ENCODE peak calls at places on chromosome 14, in ten cellular contexts. K is mucosa of descending colon; Y is lung; W is cardiac muscle cell; F is Peyer's patch; U is fibroblast of villous mesenchyme; I is cardiac fibroblast; G is uterus; A is vagina; V is CD4-positive, alpha-beta T cell. Z is an unnamed sample.

GRCh38 chr14:95575820-95576473 is 41.1 kb downstream of the GLRX5 start:
- DNase-seq in G (no peak), V (no peak), A (no peak), I (no peak), K (no peak), W (no peak), U (no peak), Y (no peak), F (no peak), Z (no peak)

GRCh38 chr14:20487402-20487742 is 18.0 kb upstream of the RNASE10 start:
- DNase-seq in I (no peak), W (no peak), Y (no peak), U (no peak), K (no peak), G (no peak), V (no peak), A (no peak), F (no peak), Z (no peak)

GRCh38 chr14:73995977-73996378 is 23.1 kb downstream of the ENTPD5 start:
- DNase-seq in A (no peak), K (peak; percentile 81), F (peak; percentile 70), U (no peak), I (no peak), G (no peak), V (no peak), W (no peak), Y (no peak), Z (no peak)

GRCh38 chr14:75141967-75142366 is 15.1 kb upstream of the NEK9 start:
- DNase-seq in K (no peak), A (no peak), Y (no peak), V (peak; percentile 17), I (peak; percentile 63), F (no peak), W (peak; percentile 70), G (no peak), U (peak; percentile 65), Z (no peak)

GRCh38 chr14:79318371-79318770 is 892.9 kb downstream of the DIO2 start:
- DNase-seq in F (no peak), Y (no peak), V (no peak), U (no peak), W (peak; percentile 15), A (no peak), I (peak; percentile 34), G (no peak), K (no peak), Z (no peak)

GRCh38 chr14:71538288-71538687 is 393.9 kb upstream of the RGS6 start:
- DNase-seq in K (no peak), A (no peak), V (no peak), F (no peak), Y (no peak), W (no peak), G (no peak), I (no peak), U (no peak), Z (no peak)

GRCh38 chr14:83300454-83301064 is 1766.9 kb upstream of the SEL1L start:
- DNase-seq in A (no peak), G (no peak), F (no peak), W (peak; percentile 56), U (peak; percentile 26), V (no peak), I (peak; percentile 47), K (no peak), Y (no peak), Z (no peak)

GRCh38 chr14:76267322-76268012 is 108.5 kb upstream of the ESRRB start:
- DNase-seq in I (peak; percentile 48), U (peak; percentile 37), W (peak; percentile 78), F (peak; percentile 60), Y (peak; percentile 67), K (peak; percentile 72), A (no peak), G (peak; percentile 73), V (no peak), Z (peak; percentile 47)

GRCh38 chr14:104604461-104605449 is at the start of gene TMEM179:
- DNase-seq in W (peak; percentile 32), F (no peak), A (no peak), U (peak; percentile 14), K (peak; percentile 16), I (peak; percentile 10), V (no peak), Y (no peak), G (no peak), Z (no peak)

GRCh38 chr14:104614126-104614812 is 9.7 kb upstream of the TMEM179 start:
- DNase-seq in U (no peak), A (no peak), Y (no peak), K (no peak), G (no peak), F (no peak), V (no peak), I (no peak), W (no peak), Z (no peak)

GRCh38 chr14:104610749-104611310 is 6.3 kb upstream of the TMEM179 start:
- DNase-seq in I (no peak), U (no peak), Y (no peak), W (no peak), G (no peak), V (no peak), A (no peak), F (no peak), K (no peak), Z (no peak)

GRCh38 chr14:104603623-104604401 is 760 bp downstream of the TMEM179 start:
- DNase-seq in I (no peak), F (no peak), G (no peak), Y (no peak), U (no peak), V (no peak), W (no peak), K (no peak), A (no peak), Z (peak; percentile 64)

GRCh38 chr14:104609666-104610065 is 5.1 kb upstream of the TMEM179 start:
- DNase-seq in A (no peak), W (no peak), Y (no peak), I (no peak), F (no peak), U (no peak), G (no peak), V (no peak), K (no peak), Z (no peak)
- TF ChIP-seq CTCF in A (no peak), W (no peak), Y (no peak), I (no peak), F (no peak), U (no peak), G (no peak), V (no peak), K (no peak), Z (no peak)

GRCh38 chr14:35121887-35122695 is at the start of the genes PPP2R3C and PRORP:
- DNase-seq in W (peak; percentile 98), F (peak; percentile 93), G (peak; percentile 84), A (peak; percentile 98), V (peak; percentile 87), U (peak; percentile 97), Y (peak; percentile 95), I (peak; percentile 97), K (peak; percentile 93), Z (peak; percentile 81)

GRCh38 chr14:35122696-35123387 is 490 bp downstream of the PRORP start:
- DNase-seq in F (no peak), G (no peak), Y (no peak), K (peak; percentile 66), V (no peak), U (peak; percentile 78), A (no peak), W (peak; percentile 52), I (peak; percentile 66), Z (no peak)

GRCh38 chr14:35124127-35124526 is 1.8 kb downstream of the PRORP start:
- DNase-seq in F (no peak), W (no peak), G (no peak), A (no peak), V (no peak), I (no peak), K (no peak), Y (no peak), U (no peak), Z (no peak)

GRCh38 chr14:35123388-35123703 is 994 bp downstream of the PRORP start:
- DNase-seq in K (no peak), I (no peak), V (no peak), Y (no peak), A (no peak), W (no peak), F (no peak), U (no peak), G (no peak), Z (no peak)

DNA sequence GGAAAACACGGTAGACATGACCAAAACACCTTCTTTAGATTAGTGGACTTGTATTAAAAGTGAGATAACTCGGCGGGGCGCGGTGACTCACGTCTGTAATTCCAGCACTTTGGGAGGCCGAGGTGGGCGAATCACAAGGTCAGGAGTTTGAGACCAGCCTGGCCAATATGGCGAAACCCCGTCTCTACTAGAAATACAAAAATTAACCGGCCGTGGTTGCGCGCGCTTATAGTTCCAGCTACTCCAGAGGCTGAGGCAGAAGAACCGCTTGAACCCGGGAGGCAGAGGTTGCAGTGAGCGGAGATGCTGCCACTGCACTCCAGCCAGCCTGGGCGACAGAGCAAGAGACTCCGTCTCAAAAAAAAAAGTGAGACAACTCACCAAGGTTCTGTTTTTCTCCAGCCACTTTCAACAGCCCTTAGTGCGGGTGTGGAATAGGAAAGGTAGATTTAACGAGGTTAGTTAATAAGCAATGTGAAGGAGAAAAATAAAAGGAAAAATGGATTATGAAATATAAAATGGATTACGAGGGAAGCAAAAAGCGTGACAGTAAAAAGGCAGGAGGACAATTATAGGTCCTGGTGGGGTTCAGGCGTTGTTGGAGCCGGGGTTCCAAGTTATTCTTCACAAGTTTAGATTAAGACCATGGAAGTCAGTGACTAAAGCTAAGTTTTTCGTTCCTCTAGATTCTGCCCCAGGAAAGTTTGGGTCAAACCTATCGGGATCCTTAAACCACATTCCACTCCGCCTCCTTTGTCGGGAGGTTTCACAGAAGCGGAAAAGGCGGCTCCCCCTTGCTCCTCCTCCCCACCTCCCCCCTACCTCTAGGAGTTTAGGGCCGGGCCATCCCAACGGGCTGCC is 534 bp downstream of the PPP2R3C start:
- DNase-seq in V (no peak), G (peak; percentile 18), Y (no peak), U (peak; percentile 34), K (peak; percentile 48), I (peak; percentile 26), A (no peak), W (peak; percentile 32), F (no peak), Z (no peak)
- TF ChIP-seq CTCF in V (no peak), G (no peak), Y (no peak), U (no peak), K (no peak), I (no peak), A (no peak), W (no peak), F (no peak), Z (no peak)

GRCh38 chr14:65959563-65960024 is 526.6 kb upstream of the CCDC196 start:
- DNase-seq in G (no peak), U (no peak), F (no peak), K (no peak), I (no peak), Y (no peak), W (no peak), A (no peak), V (no peak), Z (no peak)

GRCh38 chr14:65962952-65963351 is 523.2 kb upstream of the CCDC196 start:
- DNase-seq in F (no peak), W (no peak), U (peak; percentile 22), Y (no peak), V (no peak), A (no peak), K (no peak), I (no peak), G (no peak), Z (no peak)

GRCh38 chr14:65958664-65959562 is 527.3 kb upstream of the CCDC196 start:
- DNase-seq in K (peak; percentile 37), Y (no peak), W (peak; percentile 50), V (no peak), U (peak; percentile 25), G (no peak), F (no peak), I (peak; percentile 52), A (no peak), Z (no peak)

GRCh38 chr14:65957631-65958205 is 528.5 kb upstream of the CCDC196 start:
- DNase-seq in K (no peak), G (no peak), V (no peak), A (no peak), I (no peak), F (no peak), U (no peak), Y (no peak), W (no peak), Z (no peak)

GRCh38 chr14:65961004-65961403 is 525.2 kb upstream of the CCDC196 start:
- DNase-seq in V (peak; percentile 57), F (peak; percentile 78), K (peak; percentile 75), Y (peak; percentile 41), U (peak; percentile 14), G (peak; percentile 26), A (no peak), W (peak; percentile 79), I (peak; percentile 72), Z (peak; percentile 82)
- TF ChIP-seq CTCF in V (peak; percentile 61), F (no peak), K (peak; percentile 39), Y (peak; percentile 19), U (peak; percentile 66), G (no peak), A (peak; percentile 21), W (peak; percentile 92), I (peak; percentile 69), Z (peak; percentile 79)

DNA sequence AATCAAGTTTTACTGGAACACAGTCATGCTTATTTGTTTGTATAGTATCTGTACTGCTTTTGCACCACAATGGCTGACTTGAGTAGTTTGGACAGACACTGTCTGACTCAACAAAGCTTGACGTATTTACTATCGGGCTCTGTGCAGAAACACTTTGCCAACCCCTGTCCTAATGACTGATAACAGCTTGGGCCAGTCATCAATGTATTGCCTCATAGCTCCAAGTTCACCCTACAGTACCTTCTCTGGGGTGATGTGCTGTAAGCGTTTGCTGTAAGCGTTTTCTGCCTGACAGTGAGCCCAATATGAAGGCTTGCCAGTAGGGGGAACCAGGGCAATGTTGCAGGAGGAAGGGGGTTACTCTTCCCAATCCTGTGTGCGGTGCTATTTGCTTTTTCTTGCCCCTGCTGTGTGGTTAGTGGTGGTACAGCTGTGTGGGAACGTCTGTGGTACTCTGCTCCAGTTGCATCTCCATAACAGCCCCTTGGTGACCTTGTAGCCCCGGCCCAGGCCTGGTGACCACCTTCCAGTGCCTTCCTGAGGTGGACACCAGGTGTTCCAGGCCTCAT is 5.4 kb upstream of the CCDC177 start:
- DNase-seq in G (no peak), F (peak; percentile 53), A (no peak), U (peak; percentile 87), I (peak; percentile 99), V (no peak), Y (no peak), W (peak; percentile 99), K (no peak), Z (peak; percentile 58)
- TF ChIP-seq CTCF in G (no peak), F (no peak), A (no peak), U (peak; percentile 74), I (peak; percentile 90), V (no peak), Y (no peak), W (peak; percentile 94), K (no peak), Z (peak; percentile 58)